ENCODE peak calls at places on chromosomes 16 and 17, in eight cellular contexts. A is mammary epithelial cell, M is AG04449, P is HepG2, F is epithelial cell of esophagus, V is fibroblast of mammary gland, X is WTC11, Y is HL-60. J is an unnamed sample.

GRCh38 chr17:50491510-50491909 is 12.8 kb downstream of the RSAD1 start:
- DNase-seq in F (peak), P (no peak), A (no peak), M (no peak), X (no peak), Y (no peak), V (peak), J (no peak)

GRCh38 chr17:75102385-75102821 is 7.4 kb upstream of the ARMC7 start:
- DNase-seq in A (no peak), Y (peak), P (no peak), V (no peak), M (no peak), F (no peak), X (no peak), J (peak)

GRCh38 chr16:1019934-1020305 is 38.4 kb downstream of the SOX8 start:
- DNase-seq in M (no peak), A (no peak), Y (no peak), P (no peak), F (no peak), X (no peak), V (no peak), J (no peak)

GRCh38 chr16:77993111-77993571 is 29.2 kb upstream of the CLEC3A start:
- DNase-seq in P (no peak), M (peak), Y (no peak), V (peak), A (no peak), X (no peak), F (peak), J (no peak)

GRCh38 chr16:87835882-87836331 is 33.4 kb downstream of the SLC7A5 start:
- DNase-seq in P (no peak), X (no peak), F (no peak), Y (no peak), V (no peak), A (no peak), M (no peak), J (no peak)

GRCh38 chr16:17364319-17365210 is 106.2 kb downstream of the XYLT1 start:
- DNase-seq in P (no peak), F (no peak), Y (peak), X (no peak), M (peak), A (peak), V (peak), J (no peak)

GRCh38 chr16:25010542-25010941 is 4.6 kb downstream of the ARHGAP17 start:
- DNase-seq in P (no peak), V (no peak), A (no peak), M (no peak), X (no peak), Y (no peak), F (no peak), J (no peak)

GRCh38 chr17:81003711-81004335 is 12.2 kb downstream of the CHMP6 start:
- DNase-seq in M (no peak), X (no peak), V (no peak), F (no peak), Y (no peak), P (no peak), A (no peak), J (no peak)

GRCh38 chr16:9370071-9370491 is 278.6 kb downstream of the HAPSTR1 start:
- DNase-seq in V (no peak), F (no peak), M (no peak), A (no peak), X (no peak), P (no peak), Y (no peak), J (no peak)

GRCh38 chr17:28865946-28866752 is 11.3 kb downstream of the ERAL1 start:
- DNase-seq in A (no peak), M (no peak), P (no peak), Y (peak), F (peak), V (no peak), X (no peak), J (no peak)

DNA sequence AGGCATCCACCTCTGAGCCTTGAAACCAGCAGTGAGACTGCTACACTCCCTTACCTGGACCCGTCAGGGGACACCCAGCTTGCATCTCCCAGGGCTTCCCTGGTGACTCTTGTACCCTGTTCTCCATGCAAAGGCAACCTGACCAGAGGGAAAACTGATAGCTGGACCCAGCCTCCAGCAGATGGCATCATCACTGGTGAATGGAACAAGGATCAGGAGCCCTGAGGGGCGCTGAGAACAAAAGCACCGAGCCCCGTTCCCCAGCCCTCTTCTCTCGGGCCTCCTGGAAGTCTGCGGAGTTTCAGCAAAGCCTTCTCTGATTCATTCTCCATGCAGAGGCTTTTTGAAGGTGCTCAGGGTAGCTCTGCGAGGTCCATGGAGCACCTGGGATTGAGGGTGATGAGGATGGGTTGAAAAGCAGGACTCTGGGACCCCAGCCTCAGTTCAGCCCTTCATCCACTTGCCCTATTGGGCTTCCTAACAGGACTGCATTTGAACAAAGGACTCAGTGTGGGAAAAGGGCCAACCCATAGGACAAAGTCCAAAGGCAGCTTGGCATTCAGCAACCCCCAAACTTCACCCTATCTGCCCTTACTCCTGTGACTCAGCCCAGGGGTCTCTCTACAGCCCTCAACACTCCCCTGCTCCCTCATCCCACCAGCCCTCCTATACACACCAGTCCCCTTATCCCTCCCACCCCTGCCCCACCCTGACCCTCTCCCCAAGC is 45.0 kb upstream of the LHX1 start:
- DNase-seq in Y (no peak), A (no peak), V (no peak), M (no peak), X (no peak), P (peak), F (no peak), J (no peak)
- TF ChIP-seq CTCF in Y (no peak), A (no peak), V (no peak), M (no peak), X (no peak), P (peak), F (no peak), J (no peak)

DNA sequence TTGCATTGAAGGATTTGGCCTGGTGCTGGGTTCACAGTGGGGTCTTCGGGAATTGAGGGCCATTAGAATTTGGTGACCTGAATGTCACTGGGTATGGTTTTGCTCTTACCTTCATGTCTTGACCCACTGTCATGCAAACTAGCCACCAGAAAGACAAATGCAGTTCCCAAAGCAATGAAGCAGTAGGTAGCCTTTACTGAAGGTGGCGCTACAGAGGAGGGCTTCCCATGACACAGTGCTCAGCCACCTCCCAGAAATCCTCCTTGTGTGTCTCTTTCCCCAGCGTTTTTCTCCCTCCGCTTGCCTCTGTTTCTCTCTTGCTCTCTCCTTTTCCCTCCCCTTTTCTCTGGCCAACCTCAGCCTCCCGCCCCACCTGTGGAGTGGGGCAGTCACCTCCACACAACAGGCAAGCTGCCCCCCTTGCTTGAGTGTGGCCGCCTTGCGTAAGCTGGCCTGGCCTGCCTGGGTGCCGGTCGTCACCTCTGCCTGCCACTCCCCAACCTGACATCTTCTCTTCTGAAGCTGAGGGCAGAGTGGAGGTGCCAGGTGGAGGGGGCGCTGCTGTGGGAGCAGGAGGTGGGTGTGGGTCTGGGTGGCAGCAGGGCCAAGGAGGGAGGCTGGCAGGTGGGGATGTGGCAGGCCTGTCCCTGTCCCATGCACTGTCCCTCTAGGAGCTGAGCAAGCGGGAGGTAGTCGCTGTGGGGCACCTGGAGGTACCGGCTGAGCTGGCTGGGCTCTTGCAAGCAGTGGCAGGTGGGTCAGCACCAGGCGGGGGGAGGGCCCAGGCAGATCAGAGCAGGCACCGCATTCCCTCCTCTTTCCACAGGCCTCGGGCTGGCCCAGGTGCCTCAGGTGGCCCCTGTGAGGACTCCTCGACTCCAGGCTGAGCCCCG is 34.7 kb downstream of the MYO15A start:
- DNase-seq in A (no peak), X (peak), P (peak), F (peak), Y (no peak), V (peak), M (no peak), J (no peak)
- TF ChIP-seq CTCF in A (peak), X (peak), P (peak), F (peak), Y (peak), V (peak), M (peak), J (peak)

GRCh38 chr16:71440669-71441347 is 1.0 kb downstream of the TLE7 start:
- DNase-seq in P (peak), F (no peak), V (no peak), Y (no peak), A (no peak), X (peak), M (no peak), J (no peak)
- TF ChIP-seq CTCF in P (peak), F (no peak), V (no peak), Y (no peak), A (peak), X (peak), M (no peak), J (no peak)

GRCh38 chr16:62657116-62657515 is 620.9 kb upstream of the CDH8 start:
- DNase-seq in P (no peak), Y (no peak), V (no peak), X (no peak), F (no peak), A (no peak), M (no peak), J (no peak)
- TF ChIP-seq CTCF in P (no peak), Y (no peak), V (no peak), X (no peak), F (no peak), A (no peak), M (no peak), J (no peak)

DNA sequence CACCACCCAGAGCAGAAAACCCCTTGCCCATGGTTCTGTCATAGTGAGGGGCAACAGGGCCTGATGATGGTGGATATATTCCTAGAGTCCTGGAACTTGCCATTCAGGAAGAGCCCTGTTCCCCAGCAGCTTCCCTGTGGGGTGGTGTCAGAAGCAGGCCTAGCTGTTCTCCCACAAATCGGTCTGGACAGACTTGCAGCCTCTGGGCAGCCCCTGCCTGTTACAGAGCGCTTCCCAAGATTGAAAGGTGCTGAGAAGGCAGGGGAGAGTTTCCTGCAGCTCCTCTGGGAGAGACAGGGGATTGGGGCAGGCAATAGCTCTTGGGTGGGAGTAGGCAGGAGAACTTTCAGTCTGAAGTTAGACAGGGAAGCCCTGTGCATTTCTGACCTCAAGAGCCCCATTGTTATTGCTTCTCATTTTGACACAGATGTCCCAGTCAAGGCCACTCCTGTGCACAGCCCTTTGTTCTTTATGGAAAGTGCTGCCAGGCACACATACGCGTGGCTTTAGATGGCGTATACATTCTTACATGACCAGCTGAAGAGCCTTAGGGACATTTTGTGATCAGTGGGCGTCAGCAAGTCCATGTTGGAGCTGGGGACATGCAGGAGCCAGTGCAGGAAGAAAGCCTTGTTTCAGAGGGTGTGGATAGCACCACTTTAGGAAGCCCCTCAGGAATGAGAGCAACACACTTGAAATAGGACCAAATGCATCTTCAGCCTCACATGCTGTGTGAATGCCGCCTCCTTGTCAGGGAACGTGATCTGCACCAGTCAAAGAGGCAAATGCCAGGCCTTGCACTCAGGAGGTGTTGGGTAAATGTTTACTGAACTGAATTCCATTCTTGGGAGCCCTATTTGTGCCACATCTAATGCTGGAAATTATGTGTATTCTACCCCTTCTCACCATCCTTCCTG is 67.5 kb downstream of the GNAO1 start:
- DNase-seq in Y (no peak), X (no peak), M (no peak), V (no peak), F (no peak), P (peak), A (no peak), J (no peak)
- TF ChIP-seq CTCF in Y (no peak), X (no peak), M (no peak), V (no peak), F (no peak), P (no peak), A (no peak), J (no peak)

DNA sequence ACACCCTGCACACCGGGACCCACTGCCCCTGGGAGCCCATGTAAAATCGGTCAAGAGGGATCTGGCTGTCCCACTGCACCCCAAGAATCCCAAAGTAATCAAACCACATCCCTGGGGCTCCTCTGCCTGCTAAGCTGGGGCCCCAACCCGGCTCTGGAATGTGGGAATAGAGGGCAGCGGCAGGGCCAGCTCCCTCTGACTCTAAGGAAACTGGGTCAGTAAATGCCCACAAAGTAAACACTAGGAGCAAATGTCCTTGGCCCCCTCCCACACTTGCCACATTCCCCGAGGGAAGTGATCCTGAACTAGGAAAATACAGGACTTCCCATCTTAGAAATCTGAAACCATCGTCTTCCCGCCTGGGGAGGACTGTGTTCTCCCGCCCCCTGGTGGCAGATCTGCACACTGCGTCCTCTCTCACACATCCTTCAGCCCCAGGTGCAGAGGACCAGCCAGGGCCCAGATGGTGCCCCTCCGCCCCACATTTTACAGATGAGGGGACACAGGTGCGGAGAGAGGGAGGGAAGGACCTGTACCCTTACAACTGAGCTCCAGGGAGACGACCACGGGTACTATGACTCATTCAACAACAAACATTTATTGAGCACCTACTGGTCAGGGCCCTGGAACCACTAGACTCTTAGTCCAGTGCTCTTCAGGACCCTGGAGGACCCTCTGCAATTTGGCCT is 10.2 kb downstream of the P3H4 start:
- DNase-seq in V (peak), P (peak), A (peak), M (no peak), Y (peak), F (peak), X (peak), J (peak)
- TF ChIP-seq CTCF in V (peak), P (peak), A (peak), M (peak), Y (peak), F (peak), X (peak), J (peak)

GRCh38 chr16:84982434-84982833 is 28.9 kb downstream of the ZDHHC7 start:
- DNase-seq in M (no peak), V (no peak), P (no peak), X (no peak), A (no peak), Y (peak), F (no peak), J (no peak)
- TF ChIP-seq CTCF in M (no peak), V (no peak), P (peak), X (no peak), A (no peak), Y (no peak), F (peak), J (no peak)

DNA sequence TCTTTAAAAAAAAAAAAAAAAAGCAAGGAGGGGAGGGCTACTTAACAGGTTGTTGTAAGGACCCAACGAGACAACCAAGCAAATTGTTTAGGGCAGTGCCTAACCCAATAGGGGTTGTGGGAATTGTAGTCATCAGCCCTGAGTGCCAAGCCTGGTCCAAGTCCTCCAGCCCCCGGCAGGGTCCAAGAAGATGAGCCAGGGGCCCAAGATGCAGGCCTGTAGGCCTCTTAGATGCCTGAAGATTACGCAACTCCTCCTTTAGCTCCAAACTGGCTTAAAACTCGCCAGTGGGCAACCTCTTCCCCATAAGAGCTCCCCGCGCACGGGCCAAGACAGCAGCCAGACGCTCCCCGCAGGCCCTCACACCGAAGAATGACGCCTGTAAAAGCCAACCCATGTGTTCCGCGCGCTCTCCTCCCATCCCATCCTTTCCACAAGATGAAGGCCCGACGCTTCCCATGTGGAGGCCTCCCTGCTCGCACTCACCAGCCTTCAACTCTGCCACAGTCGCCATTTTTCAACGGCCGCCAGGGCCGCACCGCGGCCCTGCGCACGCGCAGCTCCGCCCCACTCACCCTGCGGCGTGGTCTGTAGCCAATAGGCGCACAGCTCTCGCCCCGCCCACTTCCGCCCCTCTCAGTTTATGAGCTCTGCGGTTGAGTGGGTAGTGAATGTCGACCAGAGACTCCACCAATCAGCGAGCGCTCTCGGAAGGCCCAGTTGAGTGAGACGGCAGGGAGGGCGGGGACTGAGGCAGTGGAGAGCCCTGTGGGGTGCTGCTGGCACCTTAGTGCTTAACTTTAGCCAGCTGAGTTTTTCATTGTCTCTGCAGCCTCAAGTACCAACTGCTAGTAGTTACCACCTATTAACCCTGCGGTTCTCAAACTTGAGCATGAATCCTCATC is at the start of gene CEP20:
- DNase-seq in M (peak), X (peak), Y (peak), A (peak), V (peak), P (peak), F (peak), J (peak)
- TF ChIP-seq CTCF in M (peak), X (no peak), Y (no peak), A (peak), V (no peak), P (no peak), F (peak), J (no peak)

J was measured in B cell.